ENCODE peak calls at places on chromosomes 12 and 14, in five cellular contexts. One of them, this sample, is unnamed.

GRCh38 chr12:69061574-69061973 is 128.6 kb upstream of the CPM start:
- DNase-seq in GM13977: no peak
- DNase-seq in mammary epithelial cell: no peak
- DNase-seq in HFF-Myc: no peak
- DNase-seq in endothelial cell: no peak
- DNase-seq in this sample: no peak

GRCh38 chr12:54439521-54440255 is 20.6 kb upstream of the ITGA5 start:
- DNase-seq in endothelial cell: no peak
- DNase-seq in GM13977: peak; percentile 67
- DNase-seq in mammary epithelial cell: peak; percentile 59
- DNase-seq in HFF-Myc: no peak
- DNase-seq in this sample: no peak

GRCh38 chr14:106094654-106095189 is 568.3 kb downstream of the TMEM121 start:
- DNase-seq in GM13977: peak; percentile 6
- DNase-seq in HFF-Myc: no peak
- DNase-seq in mammary epithelial cell: no peak
- DNase-seq in endothelial cell: no peak
- DNase-seq in this sample: no peak

GRCh38 chr14:55116246-55117030 is 12.6 kb upstream of the LGALS3 start:
- DNase-seq in GM13977: no peak
- DNase-seq in mammary epithelial cell: no peak
- DNase-seq in HFF-Myc: no peak
- DNase-seq in endothelial cell: no peak
- DNase-seq in this sample: no peak

GRCh38 chr14:48970995-48971394 is 615.2 kb downstream of the RPS29 start:
- DNase-seq in HFF-Myc: no peak
- DNase-seq in GM13977: no peak
- DNase-seq in mammary epithelial cell: no peak
- DNase-seq in endothelial cell: no peak
- DNase-seq in this sample: no peak

GRCh38 chr14:22812744-22813143 is 2.5 kb downstream of the SLC7A7 start:
- DNase-seq in endothelial cell: no peak
- DNase-seq in HFF-Myc: no peak
- DNase-seq in GM13977: no peak
- DNase-seq in mammary epithelial cell: no peak
- DNase-seq in this sample: no peak

GRCh38 chr12:111078731-111079130 is 158.4 kb upstream of the MYL2 start:
- DNase-seq in mammary epithelial cell: no peak
- DNase-seq in HFF-Myc: no peak
- DNase-seq in endothelial cell: no peak
- DNase-seq in GM13977: no peak
- DNase-seq in this sample: no peak

GRCh38 chr14:97380539-97380941 is 583.4 kb downstream of the VRK1 start:
- DNase-seq in GM13977: no peak
- DNase-seq in HFF-Myc: no peak
- DNase-seq in endothelial cell: no peak
- DNase-seq in mammary epithelial cell: no peak
- DNase-seq in this sample: peak; percentile 24

GRCh38 chr14:47626151-47627035 is 49.0 kb downstream of the MDGA2 start:
- DNase-seq in mammary epithelial cell: no peak
- DNase-seq in HFF-Myc: no peak
- DNase-seq in endothelial cell: peak; percentile 27
- DNase-seq in GM13977: no peak
- DNase-seq in this sample: no peak

GRCh38 chr12:131800594-131801135 is 27.5 kb upstream of the MMP17 start:
- DNase-seq in GM13977: no peak
- DNase-seq in HFF-Myc: no peak
- DNase-seq in mammary epithelial cell: no peak
- DNase-seq in endothelial cell: no peak
- DNase-seq in this sample: no peak

GRCh38 chr14:54600685-54601084 is 33.8 kb downstream of the SAMD4A start:
- DNase-seq in endothelial cell: no peak
- DNase-seq in mammary epithelial cell: peak; percentile 21
- DNase-seq in GM13977: no peak
- DNase-seq in HFF-Myc: no peak
- DNase-seq in this sample: peak; percentile 81

GRCh38 chr12:20588057-20588456 is 107.1 kb upstream of the SLCO1C1 start:
- DNase-seq in endothelial cell: no peak
- DNase-seq in mammary epithelial cell: no peak
- DNase-seq in GM13977: no peak
- DNase-seq in HFF-Myc: no peak
- DNase-seq in this sample: no peak

GRCh38 chr14:101875041-101875725 is 89.2 kb upstream of the DYNC1H1 start:
- DNase-seq in HFF-Myc: no peak
- DNase-seq in GM13977: no peak
- DNase-seq in endothelial cell: no peak
- DNase-seq in mammary epithelial cell: no peak
- DNase-seq in this sample: no peak

GRCh38 chr12:55955800-55956508 is 9.9 kb downstream of the PMEL start:
- DNase-seq in GM13977: no peak
- DNase-seq in endothelial cell: peak; percentile 33
- DNase-seq in mammary epithelial cell: peak; percentile 88
- DNase-seq in HFF-Myc: no peak
- DNase-seq in this sample: peak; percentile 92

GRCh38 chr14:65072937-65073336 is 29.4 kb downstream of the MAX start:
- DNase-seq in mammary epithelial cell: no peak
- DNase-seq in endothelial cell: no peak
- DNase-seq in HFF-Myc: no peak
- DNase-seq in GM13977: no peak
- DNase-seq in this sample: no peak

GRCh38 chr14:39454906-39455539 is 22.8 kb upstream of the FBXO33 start:
- DNase-seq in endothelial cell: no peak
- DNase-seq in mammary epithelial cell: no peak
- DNase-seq in GM13977: no peak
- DNase-seq in HFF-Myc: no peak
- DNase-seq in this sample: no peak

GRCh38 chr14:39447155-39447554 is 14.9 kb upstream of the FBXO33 start:
- DNase-seq in GM13977: no peak
- DNase-seq in endothelial cell: no peak
- DNase-seq in HFF-Myc: no peak
- DNase-seq in mammary epithelial cell: no peak
- DNase-seq in this sample: no peak

GRCh38 chr14:39451811-39452210 is 19.6 kb upstream of the FBXO33 start:
- DNase-seq in HFF-Myc: no peak
- DNase-seq in GM13977: no peak
- DNase-seq in mammary epithelial cell: no peak
- DNase-seq in endothelial cell: no peak
- DNase-seq in this sample: no peak

GRCh38 chr14:39456702-39457250 is 24.5 kb upstream of the FBXO33 start:
- DNase-seq in mammary epithelial cell: no peak
- DNase-seq in GM13977: no peak
- DNase-seq in HFF-Myc: no peak
- DNase-seq in endothelial cell: no peak
- DNase-seq in this sample: no peak

DNA sequence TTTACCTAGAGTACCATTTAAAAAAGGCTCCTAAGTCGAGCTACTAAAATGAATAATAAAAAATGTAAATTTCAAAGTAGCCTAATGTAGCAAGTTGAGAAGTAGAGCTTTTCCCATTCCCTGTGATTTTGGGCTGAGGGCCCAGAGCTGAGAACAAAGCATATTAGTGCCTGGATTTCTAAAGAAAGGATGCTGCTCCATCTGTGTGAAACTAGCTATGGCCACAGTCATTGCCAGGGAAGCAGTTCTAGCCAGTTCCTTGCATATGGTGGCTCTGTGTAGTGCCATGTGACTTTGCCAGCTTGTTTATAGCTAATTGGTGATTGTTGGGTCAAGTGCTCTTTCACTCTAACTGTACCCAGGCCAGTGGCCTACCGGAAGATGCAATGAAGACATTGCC is 20.4 kb upstream of the FBXO33 start:
- DNase-seq in HFF-Myc: no peak
- DNase-seq in mammary epithelial cell: no peak
- DNase-seq in GM13977: no peak
- DNase-seq in endothelial cell: no peak
- DNase-seq in this sample: no peak
- TF ChIP-seq CTCF in HFF-Myc: no peak
- TF ChIP-seq CTCF in mammary epithelial cell: no peak
- TF ChIP-seq CTCF in GM13977: no peak
- TF ChIP-seq CTCF in endothelial cell: no peak
- TF ChIP-seq CTCF in this sample: no peak

GRCh38 chr12:22631863-22632463 is 7.0 kb downstream of the ETNK1 start:
- DNase-seq in mammary epithelial cell: no peak
- DNase-seq in HFF-Myc: no peak
- DNase-seq in GM13977: peak; percentile 11
- DNase-seq in endothelial cell: no peak
- DNase-seq in this sample: no peak
- TF ChIP-seq CTCF in mammary epithelial cell: peak; percentile 55
- TF ChIP-seq CTCF in HFF-Myc: peak; percentile 38
- TF ChIP-seq CTCF in GM13977: peak; percentile 41
- TF ChIP-seq CTCF in endothelial cell: peak; percentile 76
- TF ChIP-seq CTCF in this sample: peak; percentile 75

GRCh38 chr12:115947696-115948062 is 329.8 kb downstream of the MED13L start:
- DNase-seq in GM13977: no peak
- DNase-seq in endothelial cell: no peak
- DNase-seq in HFF-Myc: no peak
- DNase-seq in mammary epithelial cell: no peak
- DNase-seq in this sample: no peak
- TF ChIP-seq CTCF in GM13977: no peak
- TF ChIP-seq CTCF in endothelial cell: no peak
- TF ChIP-seq CTCF in HFF-Myc: no peak
- TF ChIP-seq CTCF in mammary epithelial cell: peak; percentile 7
- TF ChIP-seq CTCF in this sample: peak; percentile 18

GRCh38 chr14:25026476-25027137 is 23.3 kb downstream of the STXBP6 start:
- DNase-seq in GM13977: no peak
- DNase-seq in mammary epithelial cell: no peak
- DNase-seq in endothelial cell: no peak
- DNase-seq in HFF-Myc: no peak
- DNase-seq in this sample: no peak
- TF ChIP-seq CTCF in GM13977: no peak
- TF ChIP-seq CTCF in mammary epithelial cell: no peak
- TF ChIP-seq CTCF in endothelial cell: no peak
- TF ChIP-seq CTCF in HFF-Myc: no peak
- TF ChIP-seq CTCF in this sample: no peak

This sample was measured in foreskin keratinocyte.